ENCODE peak calls at places on chromosome 22, in nine cellular contexts. A is cardiac muscle cell; C is thoracic aorta; R is fibroblast of the aortic adventitia; E is activated CD8-positive, alpha-beta T cell treated with anti-CD3 and anti-CD28 coated beads for 36 hours; J is epithelial cell of esophagus; I is GM20000; B is choroid plexus epithelial cell; Y is PC-3. F is an unnamed sample.

GRCh38 chr22:25623310-25623734 is 58.8 kb downstream of the GRK3 start:
- DNase-seq in C (no peak), J (no peak), Y (no peak), E (peak; percentile 24), I (peak; percentile 42), B (no peak), A (no peak), R (no peak), F (peak; percentile 75)

GRCh38 chr22:49257551-49257951 is 570.1 kb downstream of the BRD1 start:
- DNase-seq in A (no peak), I (no peak), R (no peak), E (no peak), B (no peak), C (no peak), J (no peak), Y (no peak), F (no peak)

GRCh38 chr22:30204742-30205111 is 41.8 kb downstream of the LIF start:
- DNase-seq in B (peak; percentile 44), I (no peak), J (peak; percentile 54), C (no peak), A (peak; percentile 85), E (no peak), R (peak; percentile 92), Y (no peak), F (no peak)

GRCh38 chr22:29314074-29314473 is 1.4 kb downstream of the RASL10A start:
- DNase-seq in A (no peak), B (no peak), E (no peak), J (no peak), Y (no peak), I (peak; percentile 65), C (no peak), R (no peak), F (no peak)

GRCh38 chr22:46433318-46433717 is 97.8 kb downstream of the TRMU start:
- DNase-seq in J (no peak), C (no peak), R (no peak), Y (no peak), B (no peak), A (no peak), E (no peak), I (no peak), F (no peak)

GRCh38 chr22:50115693-50116092 is 25.9 kb downstream of the MOV10L1 start:
- DNase-seq in I (no peak), C (no peak), B (peak; percentile 28), A (peak; percentile 61), E (no peak), Y (peak; percentile 80), J (no peak), R (peak; percentile 31), F (no peak)

GRCh38 chr22:24521791-24522245 is 26.7 kb downstream of the UPB1 start:
- DNase-seq in Y (peak; percentile 83), E (peak; percentile 66), R (peak; percentile 59), C (no peak), A (peak; percentile 69), I (peak; percentile 58), J (peak; percentile 96), B (peak; percentile 84), F (peak; percentile 48)

GRCh38 chr22:23686416-23687024 is 4.3 kb upstream of the RGL4 start:
- DNase-seq in Y (no peak), I (no peak), C (no peak), E (no peak), J (no peak), R (no peak), A (no peak), B (no peak), F (no peak)

GRCh38 chr22:26066534-26066933 is 102.7 kb upstream of the SEZ6L start:
- DNase-seq in Y (no peak), R (no peak), I (no peak), A (no peak), C (no peak), J (no peak), B (no peak), E (no peak), F (no peak)

GRCh38 chr22:49432211-49432905 is 395.3 kb downstream of the BRD1 start:
- DNase-seq in I (no peak), B (no peak), E (no peak), J (no peak), A (no peak), C (no peak), Y (no peak), R (no peak), F (no peak)

GRCh38 chr22:50170453-50171318 is at the start of gene PANX2:
- DNase-seq in Y (no peak), R (no peak), C (no peak), A (peak; percentile 27), E (no peak), B (peak; percentile 25), I (no peak), J (no peak), F (no peak)

GRCh38 chr22:24183321-24184031 is 2.2 kb downstream of the SUSD2 start:
- DNase-seq in E (no peak), B (no peak), A (no peak), J (no peak), I (no peak), R (no peak), Y (no peak), C (no peak), F (no peak)

GRCh38 chr22:36775589-36775965 is 342 bp downstream of the IFT27 start:
- DNase-seq in A (peak; percentile 27), B (peak; percentile 22), R (peak; percentile 14), Y (peak; percentile 7), I (peak; percentile 32), J (no peak), E (peak; percentile 62), C (no peak), F (no peak)

GRCh38 chr22:49934144-49934890 is 15.9 kb downstream of the CRELD2 start:
- DNase-seq in R (peak; percentile 32), I (no peak), Y (peak; percentile 18), A (no peak), B (peak; percentile 9), E (peak; percentile 57), C (no peak), J (peak; percentile 31), F (no peak)

GRCh38 chr22:41286639-41287091 is 678 bp upstream of the RANGAP1 start:
- DNase-seq in C (no peak), Y (no peak), I (peak; percentile 48), R (peak; percentile 45), E (peak; percentile 82), J (no peak), A (peak; percentile 33), B (no peak), F (peak; percentile 29)

GRCh38 chr22:30546616-30547015 is at the start of gene SEC14L6:
- DNase-seq in E (no peak), R (no peak), A (no peak), I (no peak), C (no peak), J (no peak), Y (no peak), B (no peak), F (no peak)

GRCh38 chr22:27839261-27839660 is 37.7 kb upstream of the MN1 start:
- DNase-seq in R (no peak), J (no peak), I (no peak), Y (no peak), C (no peak), A (peak; percentile 42), E (no peak), B (no peak), F (no peak)
- TF ChIP-seq CTCF in R (no peak), J (no peak), I (no peak), Y (no peak), C (no peak), A (no peak), E (no peak), B (no peak), F (no peak)

DNA sequence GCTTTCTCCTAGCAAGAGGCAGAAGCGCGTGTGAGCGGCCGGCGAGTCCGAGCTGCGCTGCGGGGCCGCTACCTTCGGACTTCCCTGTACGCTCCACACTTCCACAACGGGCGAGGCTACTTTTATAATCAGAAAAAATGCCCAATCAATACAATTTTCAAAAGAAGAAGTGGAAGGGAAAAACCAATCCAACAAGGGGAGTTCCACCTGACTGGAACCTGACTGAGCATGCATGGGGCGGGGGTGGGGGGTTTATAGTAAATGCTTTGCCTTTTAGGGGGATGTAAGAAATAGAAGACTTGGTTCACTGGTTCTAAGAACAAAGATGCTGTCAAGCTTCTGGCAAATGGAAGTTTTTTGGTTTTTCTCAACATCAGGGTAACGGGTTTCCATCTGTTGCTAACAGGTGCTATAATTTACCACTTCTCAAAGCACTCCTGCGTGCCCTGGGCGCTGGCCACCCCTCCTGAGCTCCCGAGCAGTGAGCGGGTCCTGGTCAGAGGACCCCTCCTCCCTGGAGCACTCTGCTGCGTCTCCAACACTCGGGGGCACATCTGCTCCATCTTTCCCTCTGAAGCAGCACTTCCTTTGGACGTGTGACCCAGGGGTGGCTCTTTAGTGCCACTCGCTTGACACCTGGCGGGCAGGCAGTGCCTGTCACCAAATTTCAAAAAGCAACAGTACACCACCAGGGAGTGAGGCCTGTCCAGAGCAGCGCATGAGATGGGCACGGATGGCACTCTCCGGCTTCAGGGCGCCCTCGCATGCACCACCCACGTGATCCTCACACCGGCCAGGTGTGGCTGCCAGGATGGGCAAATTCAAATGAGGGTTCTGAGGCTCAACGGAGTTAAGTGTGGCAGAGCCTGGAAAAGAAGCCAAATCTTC is 21.6 kb upstream of the BID start:
- DNase-seq in E (no peak), J (no peak), Y (no peak), A (no peak), C (no peak), R (no peak), I (peak; percentile 79), B (no peak), F (no peak)
- TF ChIP-seq CTCF in E (no peak), J (no peak), Y (no peak), A (no peak), C (no peak), R (no peak), I (no peak), B (no peak), F (peak; percentile 51)

GRCh38 chr22:35022291-35022690 is 43.7 kb upstream of the ISX start:
- DNase-seq in C (no peak), I (no peak), Y (no peak), A (no peak), E (no peak), R (no peak), J (no peak), B (no peak), F (no peak)

GRCh38 chr22:35021166-35021565 is 44.8 kb upstream of the ISX start:
- DNase-seq in A (no peak), B (no peak), I (no peak), C (no peak), E (no peak), J (no peak), R (no peak), Y (peak; percentile 6), F (no peak)

GRCh38 chr22:35023692-35024363 is 42.1 kb upstream of the ISX start:
- DNase-seq in A (peak; percentile 55), Y (peak; percentile 44), R (peak; percentile 4), I (peak; percentile 73), J (peak; percentile 25), C (no peak), E (peak; percentile 75), B (peak; percentile 36), F (no peak)

GRCh38 chr22:35020517-35020916 is 45.4 kb upstream of the ISX start:
- DNase-seq in J (no peak), Y (no peak), A (no peak), B (no peak), R (no peak), I (no peak), E (no peak), C (no peak), F (no peak)

GRCh38 chr22:35024364-35024692 is 41.6 kb upstream of the ISX start:
- DNase-seq in J (no peak), C (no peak), B (no peak), R (no peak), A (no peak), Y (no peak), E (no peak), I (no peak), F (no peak)
- TF ChIP-seq CTCF in J (no peak), C (no peak), B (no peak), R (no peak), A (no peak), Y (no peak), E (no peak), I (no peak), F (no peak)

GRCh38 chr22:43110444-43110926 is at the start of gene BIK:
- DNase-seq in I (peak; percentile 72), C (no peak), A (peak; percentile 35), E (peak; percentile 44), J (peak; percentile 53), R (peak; percentile 19), Y (peak; percentile 44), B (no peak), F (no peak)
- TF ChIP-seq CTCF in I (no peak), C (peak; percentile 12), A (peak; percentile 31), E (no peak), J (peak; percentile 27), R (peak; percentile 27), Y (no peak), B (no peak), F (peak; percentile 49)

F was measured in GM12864.